ENCODE peak calls at places on chromosomes 1 and 21, in seven cellular contexts. J is hepatocyte, K is glutamatergic neuron, Z is right atrium auricular region, H is GM23338, Q is IMR-90, N is omental fat pad. U is an unnamed sample.

GRCh38 chr1:234607091-234608025 is 2.6 kb downstream of the IRF2BP2 start:
- DNase-seq in N (no peak), K (peak), Q (no peak), H (peak), J (no peak), Z (no peak), U (no peak)

GRCh38 chr1:195591917-195592672 is 1016.1 kb downstream of the KCNT2 start:
- DNase-seq in K (no peak), N (no peak), Q (peak), Z (no peak), H (no peak), J (peak), U (no peak)

GRCh38 chr1:111190931-111191451 is 9.5 kb downstream of the DENND2D start:
- DNase-seq in J (peak), Q (peak), N (no peak), Z (no peak), H (no peak), K (no peak), U (no peak)

GRCh38 chr1:4700801-4701200 is 46.4 kb downstream of the AJAP1 start:
- DNase-seq in K (no peak), Z (no peak), N (no peak), Q (no peak), J (no peak), H (no peak), U (no peak)

GRCh38 chr1:158248771-158249170 is 5.5 kb upstream of the CD1A start:
- DNase-seq in K (no peak), J (no peak), Q (no peak), N (no peak), H (no peak), Z (no peak), U (no peak)

GRCh38 chr1:225849905-225850304 is 32.3 kb downstream of the TMEM63A start:
- DNase-seq in J (no peak), N (no peak), H (no peak), Z (no peak), Q (no peak), K (no peak), U (no peak)

GRCh38 chr1:207152792-207153434 is 48.9 kb downstream of the C4BPA start:
- DNase-seq in H (no peak), Q (peak), N (no peak), J (no peak), Z (no peak), K (no peak), U (no peak)

GRCh38 chr1:227739636-227740035 is 4.4 kb downstream of the SNAP47 start:
- DNase-seq in H (no peak), Q (no peak), K (no peak), J (no peak), N (no peak), Z (no peak), U (no peak)

GRCh38 chr1:8018492-8019228 is 7.4 kb downstream of the ERRFI1 start:
- DNase-seq in K (no peak), N (no peak), Z (no peak), H (peak), J (no peak), Q (no peak), U (no peak)

GRCh38 chr1:10474613-10475507 is at the start of gene PEX14:
- DNase-seq in K (peak), Z (peak), Q (peak), H (peak), N (peak), J (peak), U (peak)

GRCh38 chr1:24643362-24644346 is 552 bp downstream of the SRRM1 start:
- DNase-seq in J (peak), H (peak), N (no peak), Z (no peak), K (peak), Q (no peak), U (no peak)

GRCh38 chr21:34611528-34611927 is 3.4 kb downstream of the RCAN1 start:
- DNase-seq in Z (no peak), N (no peak), K (no peak), H (no peak), J (no peak), Q (no peak), U (no peak)

GRCh38 chr1:152162826-152163463 is 3.9 kb upstream of the RPTN start:
- DNase-seq in K (no peak), Q (peak), N (no peak), Z (no peak), J (no peak), H (no peak), U (no peak)

GRCh38 chr1:209220048-209220524 is 363.4 kb upstream of the CAMK1G start:
- DNase-seq in K (no peak), Q (no peak), J (no peak), H (no peak), N (no peak), Z (no peak), U (no peak)

GRCh38 chr1:240776237-240776636 is 164.3 kb upstream of the GREM2 start:
- DNase-seq in N (no peak), Q (no peak), H (no peak), K (no peak), J (peak), Z (no peak), U (no peak)

GRCh38 chr1:33633019-33633801 is 160.8 kb downstream of the ZSCAN20 start:
- DNase-seq in N (peak), Z (peak), J (peak), Q (peak), K (peak), H (peak), U (peak)

GRCh38 chr1:81682490-81682889 is 118.2 kb upstream of the ADGRL2 start:
- DNase-seq in N (no peak), H (peak), Z (no peak), J (no peak), Q (peak), K (no peak), U (no peak)

GRCh38 chr1:236280438-236281285 is 1.1 kb downstream of the ERO1B start:
- DNase-seq in N (no peak), J (peak), H (peak), Z (no peak), K (no peak), Q (no peak), U (no peak)

GRCh38 chr1:40232444-40232843 is 15.3 kb upstream of the TMCO2 start:
- DNase-seq in K (no peak), J (no peak), Q (no peak), H (no peak), Z (no peak), N (no peak), U (no peak)

GRCh38 chr1:218553197-218553596 is 208.1 kb downstream of the TGFB2 start:
- DNase-seq in Q (no peak), Z (no peak), K (no peak), H (no peak), J (no peak), N (no peak), U (no peak)

GRCh38 chr1:156504062-156504813 is 3.7 kb upstream of the MEF2D start:
- DNase-seq in K (no peak), Q (peak), J (no peak), N (no peak), H (no peak), Z (no peak), U (no peak)

GRCh38 chr1:243280571-243281129 is 24.8 kb downstream of the SDCCAG8 start:
- DNase-seq in Z (no peak), N (no peak), K (no peak), J (no peak), H (no peak), Q (no peak), U (no peak)

GRCh38 chr1:59156526-59157196 is 140.2 kb upstream of the FGGY start:
- DNase-seq in N (no peak), Z (no peak), H (peak), K (no peak), Q (no peak), J (peak), U (no peak)

GRCh38 chr1:226100436-226101347 is 38.2 kb downstream of the H3-3A start:
- DNase-seq in N (no peak), J (peak), H (peak), Z (no peak), K (peak), Q (peak), U (no peak)

GRCh38 chr1:175129997-175130648 is 62.5 kb downstream of the KIAA0040 start:
- DNase-seq in Q (no peak), H (peak), N (no peak), K (no peak), Z (peak), J (no peak), U (no peak)

GRCh38 chr1:160466966-160467365 is 56.1 kb downstream of the SLAMF6 start:
- DNase-seq in Z (no peak), H (no peak), J (no peak), K (no peak), Q (no peak), N (no peak), U (no peak)

GRCh38 chr21:37677006-37677405 is 239.3 kb downstream of the KCNJ6 start:
- DNase-seq in H (no peak), J (no peak), K (no peak), Z (peak), Q (no peak), N (no peak), U (no peak)

GRCh38 chr1:230801441-230801840 is 54.3 kb downstream of the CAPN9 start:
- DNase-seq in J (no peak), N (no peak), Q (no peak), Z (peak), H (no peak), K (no peak), U (no peak)
- TF ChIP-seq CTCF in J (no peak), N (no peak), Q (no peak), Z (no peak), H (no peak), K (no peak), U (no peak)

DNA sequence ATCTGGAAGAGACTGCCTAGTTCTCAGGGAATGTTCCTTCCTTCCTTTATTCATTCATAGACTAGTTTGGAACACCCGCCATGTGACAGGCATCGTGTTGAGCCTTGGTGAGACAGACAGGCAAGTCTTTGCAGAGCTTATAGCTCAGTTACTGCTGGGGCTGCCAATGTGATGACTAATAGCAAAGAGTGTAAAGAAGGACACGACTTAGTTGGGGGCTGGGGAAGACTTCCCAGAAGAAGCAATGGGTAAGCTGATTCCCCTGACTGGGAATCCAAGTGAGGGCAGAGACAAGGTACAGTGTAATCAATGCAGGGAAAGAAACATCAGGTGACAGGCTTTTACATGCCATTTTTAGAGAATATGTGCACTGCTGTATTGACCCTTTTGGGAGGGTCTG is 51.2 kb downstream of the TENT5C start:
- DNase-seq in H (no peak), J (peak), Z (no peak), Q (peak), K (no peak), N (no peak), U (no peak)
- TF ChIP-seq CTCF in H (no peak), J (no peak), Z (no peak), Q (no peak), K (no peak), N (no peak), U (no peak)

GRCh38 chr1:228871314-228872061 is 136.2 kb downstream of the RHOU start:
- DNase-seq in H (no peak), K (no peak), Z (no peak), J (no peak), N (no peak), Q (no peak), U (no peak)
- TF ChIP-seq CTCF in H (no peak), K (no peak), Z (no peak), J (no peak), N (no peak), Q (no peak), U (no peak)

GRCh38 chr1:61518670-61519400 is 206.1 kb downstream of the TM2D1 start:
- DNase-seq in K (no peak), N (no peak), J (no peak), Q (no peak), Z (no peak), H (no peak), U (no peak)
- TF ChIP-seq CTCF in K (no peak), N (no peak), J (no peak), Q (no peak), Z (no peak), H (no peak), U (no peak)

GRCh38 chr1:6267686-6268281 is 6.9 kb upstream of the GPR153 start:
- DNase-seq in Q (peak), Z (no peak), K (no peak), H (no peak), N (no peak), J (no peak), U (no peak)

GRCh38 chr1:6269271-6269996 is 8.5 kb upstream of the GPR153 start:
- DNase-seq in Z (no peak), J (no peak), Q (no peak), K (no peak), H (no peak), N (no peak), U (no peak)

GRCh38 chr1:6266641-6267040 is 5.7 kb upstream of the GPR153 start:
- DNase-seq in J (no peak), K (no peak), Q (no peak), Z (no peak), H (no peak), N (no peak), U (no peak)

GRCh38 chr1:6269997-6270401 is 9.1 kb upstream of the GPR153 start:
- DNase-seq in Q (no peak), J (peak), H (no peak), N (no peak), K (peak), Z (no peak), U (no peak)

DNA sequence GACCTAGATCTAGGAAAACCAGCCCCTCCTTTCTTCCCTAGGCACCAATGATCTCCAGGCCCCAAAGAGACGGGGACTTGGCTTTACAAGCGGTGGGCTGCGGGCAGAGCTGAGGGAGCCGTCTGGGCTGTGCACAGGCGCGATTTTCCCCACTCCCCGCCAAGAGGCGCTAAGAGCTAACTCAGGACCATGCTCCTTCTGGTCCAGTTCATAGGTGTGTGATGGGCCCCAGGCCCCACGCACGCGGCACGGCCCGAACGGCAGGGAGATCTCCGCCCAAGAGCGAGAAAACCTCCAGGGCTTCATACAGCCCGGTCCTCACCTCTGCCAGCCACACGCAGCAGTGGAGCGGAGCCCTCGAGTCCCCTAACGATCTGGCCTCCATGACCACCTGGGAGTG is 7.5 kb upstream of the GPR153 start:
- DNase-seq in Z (no peak), J (no peak), Q (no peak), H (peak), K (no peak), N (no peak), U (no peak)
- TF ChIP-seq CTCF in Z (no peak), J (no peak), Q (no peak), H (peak), K (no peak), N (no peak), U (no peak)

GRCh38 chr1:232589111-232589808 is 40.7 kb downstream of the SIPA1L2 start:
- DNase-seq in Z (no peak), Q (no peak), J (no peak), N (no peak), H (no peak), K (no peak), U (no peak)
- TF ChIP-seq CTCF in Z (no peak), Q (no peak), J (no peak), N (no peak), H (no peak), K (no peak), U (no peak)

GRCh38 chr1:153355445-153356071 is 2.1 kb upstream of the S100A9 start:
- DNase-seq in K (peak), Q (peak), N (no peak), H (peak), Z (peak), J (peak), U (no peak)
- TF ChIP-seq CTCF in K (peak), Q (peak), N (no peak), H (peak), Z (no peak), J (peak), U (peak)

GRCh38 chr21:41120997-41121396 is 47.0 kb upstream of the BACE2 start:
- DNase-seq in J (no peak), K (no peak), Z (peak), N (no peak), Q (no peak), H (no peak), U (no peak)
- TF ChIP-seq CTCF in J (no peak), K (no peak), Z (no peak), N (no peak), Q (no peak), H (no peak), U (no peak)

U was measured in progenitor cell of endocrine pancreas.